ENCODE peak calls at places on chromosomes 5 and 9, in four cellular contexts. X is WTC11, B is K562, M is HepG2. K is an unnamed sample.

GRCh38 chr5:72290356-72291133 is 29.5 kb downstream of the MRPS27 start:
- DNase-seq in X (no peak), B (no peak), M (no peak), K (no peak)

GRCh38 chr5:72252008-72252407 is 68.0 kb downstream of the MRPS27 start:
- DNase-seq in X (no peak), B (no peak), M (no peak), K (no peak)

GRCh38 chr9:33170464-33171156 is 3.5 kb upstream of the B4GALT1 start:
- DNase-seq in X (peak), B (no peak), M (no peak), K (peak)

GRCh38 chr9:33404782-33405362 is 2.5 kb upstream of the AQP7 start:
- DNase-seq in X (no peak), B (no peak), M (no peak), K (no peak)

GRCh38 chr5:14112998-14113652 is 30.0 kb upstream of the TRIO start:
- DNase-seq in X (no peak), B (no peak), M (peak), K (no peak)

GRCh38 chr5:9920696-9921095 is 290.5 kb upstream of the TAS2R1 start:
- DNase-seq in X (no peak), B (no peak), M (no peak), K (no peak)

GRCh38 chr9:116096853-116097252 is 56.7 kb upstream of the PAPPA start:
- DNase-seq in X (peak), B (no peak), M (no peak), K (no peak)

GRCh38 chr5:150674376-150674821 is 13.3 kb downstream of the MYOZ3 start:
- DNase-seq in X (no peak), B (no peak), M (no peak), K (no peak)

GRCh38 chr5:39717186-39717897 is 292.6 kb upstream of the DAB2 start:
- DNase-seq in X (no peak), B (no peak), M (no peak), K (no peak)

GRCh38 chr5:130885027-130885426 is 280.0 kb downstream of the HINT1 start:
- DNase-seq in X (no peak), B (no peak), M (peak), K (no peak)

GRCh38 chr9:106801816-106802215 is 61.1 kb upstream of the ZNF462 start:
- DNase-seq in X (no peak), B (no peak), M (no peak), K (no peak)

GRCh38 chr9:113222482-113222841 is 1.1 kb downstream of the SLC31A1 start:
- DNase-seq in X (no peak), B (peak), M (peak), K (no peak)

GRCh38 chr5:15566306-15566705 is 66.3 kb downstream of the FBXL7 start:
- DNase-seq in X (no peak), B (no peak), M (no peak), K (no peak)

GRCh38 chr9:7656648-7657047 is 142.9 kb downstream of the DMAC1 start:
- DNase-seq in X (no peak), B (no peak), M (peak), K (no peak)

GRCh38 chr9:27429917-27430316 is 94.2 kb upstream of the IFNK start:
- DNase-seq in X (no peak), B (no peak), M (no peak), K (no peak)

GRCh38 chr9:7879551-7880245 is 80.1 kb upstream of the DMAC1 start:
- DNase-seq in X (peak), B (no peak), M (no peak), K (no peak)

GRCh38 chr5:173866249-173867172 is 21.6 kb upstream of the CPEB4 start:
- DNase-seq in X (no peak), B (peak), M (no peak), K (no peak)

GRCh38 chr5:170297589-170298462 is at the start of gene LCP2:
- DNase-seq in X (no peak), B (no peak), M (no peak), K (no peak)

GRCh38 chr5:111968459-111968858 is 211.5 kb upstream of the NREP start:
- DNase-seq in X (no peak), B (no peak), M (no peak), K (no peak)

GRCh38 chr9:6896562-6896961 is 138.8 kb downstream of the KDM4C start:
- DNase-seq in X (no peak), B (peak), M (peak), K (no peak)

DNA sequence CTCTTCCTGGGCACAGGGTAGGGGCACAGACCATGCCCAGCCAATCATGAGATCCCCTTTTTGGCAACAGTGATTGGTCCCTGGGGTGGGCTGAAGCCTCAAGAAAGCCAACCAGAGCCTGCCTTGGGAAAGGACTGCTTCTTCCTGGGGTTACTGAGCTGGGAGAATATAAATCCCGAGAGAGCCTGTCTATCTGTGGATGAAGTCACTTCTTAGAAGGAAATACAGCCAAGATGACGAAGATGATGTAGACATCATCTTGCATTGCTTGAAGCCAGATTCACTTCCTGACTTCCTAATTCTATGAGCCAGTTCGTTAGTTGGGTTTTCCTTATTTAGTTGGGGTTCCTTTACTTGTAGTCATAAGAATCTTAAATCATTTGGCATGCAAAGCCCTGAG is 50.1 kb upstream of the PWWP2A start:
- DNase-seq in X (no peak), B (peak), M (no peak), K (no peak)
- TF ChIP-seq FOXJ3 in X (no peak), B (no peak), M (no peak), K (no peak)

GRCh38 chr9:95876595-95876994 is 1.1 kb downstream of the ERCC6L2 start:
- DNase-seq in X (no peak), B (no peak), M (peak), K (no peak)
- TF ChIP-seq FOXJ3 in X (no peak), B (no peak), M (no peak), K (no peak)

DNA sequence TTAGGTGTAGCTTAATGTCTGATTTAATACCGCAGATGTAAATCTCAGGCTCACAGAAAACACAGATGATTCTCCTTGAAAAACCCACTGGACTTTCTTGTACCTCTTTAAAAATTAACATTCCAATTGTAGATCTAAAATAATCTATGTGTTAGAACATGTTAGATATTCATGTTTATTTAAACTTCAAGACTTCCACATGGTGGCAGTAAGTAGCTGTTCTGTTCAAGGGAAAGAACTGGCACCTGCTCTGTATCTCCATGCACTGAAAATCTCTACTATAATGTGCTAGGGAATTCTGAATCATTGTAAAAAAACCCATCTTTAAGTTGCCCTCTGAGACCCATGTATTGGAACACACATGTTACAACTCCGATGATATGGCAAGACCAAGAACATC is 366.9 kb downstream of the DMRTA1 start:
- DNase-seq in X (no peak), B (no peak), M (peak), K (peak)
- TF ChIP-seq FOXJ3 in X (no peak), B (no peak), M (no peak), K (no peak)

GRCh38 chr9:101478444-101478843 is 42.9 kb upstream of the ALDOB start:
- DNase-seq in X (no peak), B (no peak), M (no peak), K (no peak)
- TF ChIP-seq FOXJ3 in X (no peak), B (no peak), M (no peak), K (no peak)

GRCh38 chr5:106094128-106094726 is 1576.5 kb downstream of the EFNA5 start:
- DNase-seq in X (no peak), B (no peak), M (no peak), K (peak)
- TF ChIP-seq FOXJ3 in X (no peak), B (no peak), M (no peak), K (peak)

DNA sequence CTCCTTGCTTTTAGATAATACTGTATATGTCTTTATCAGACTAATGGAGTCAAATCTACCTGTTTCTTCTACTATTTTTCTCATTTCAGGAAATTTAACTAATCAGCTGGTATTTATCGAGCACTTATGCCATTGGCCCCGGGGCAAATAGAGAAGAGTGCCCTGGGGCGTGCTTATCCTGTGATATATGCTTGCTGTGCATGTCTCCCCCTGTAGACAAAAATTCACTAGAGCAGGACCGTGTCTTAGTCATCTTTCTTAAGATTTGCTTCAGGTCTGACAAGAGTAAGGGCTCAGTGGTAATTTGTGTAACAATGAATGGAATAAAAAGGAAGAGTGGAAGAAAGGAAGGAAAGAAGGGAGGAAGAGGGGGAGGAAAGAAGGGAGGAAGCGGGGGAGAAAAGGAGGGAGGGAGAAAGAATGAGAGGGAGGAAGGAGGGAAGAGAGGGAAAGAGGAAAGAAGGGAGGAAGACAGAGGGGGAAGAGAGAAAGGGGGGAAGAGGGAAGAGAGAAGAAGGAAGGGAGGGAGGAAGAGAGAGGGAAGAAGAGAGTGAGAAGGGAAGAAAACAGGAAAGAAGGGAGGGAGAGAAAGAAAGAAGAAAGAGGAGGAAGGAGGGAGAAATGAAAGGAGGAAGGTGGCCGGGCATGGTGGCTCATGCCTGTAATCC is 295.7 kb upstream of the PANK3 start:
- DNase-seq in X (no peak), B (peak), M (no peak), K (no peak)
- TF ChIP-seq FOXJ3 in X (no peak), B (no peak), M (no peak), K (no peak)

GRCh38 chr5:98308231-98308630 is 465.2 kb upstream of the RGMB start:
- DNase-seq in X (no peak), B (no peak), M (no peak), K (no peak)
- TF ChIP-seq FOXJ3 in X (no peak), B (no peak), M (no peak), K (no peak)

DNA sequence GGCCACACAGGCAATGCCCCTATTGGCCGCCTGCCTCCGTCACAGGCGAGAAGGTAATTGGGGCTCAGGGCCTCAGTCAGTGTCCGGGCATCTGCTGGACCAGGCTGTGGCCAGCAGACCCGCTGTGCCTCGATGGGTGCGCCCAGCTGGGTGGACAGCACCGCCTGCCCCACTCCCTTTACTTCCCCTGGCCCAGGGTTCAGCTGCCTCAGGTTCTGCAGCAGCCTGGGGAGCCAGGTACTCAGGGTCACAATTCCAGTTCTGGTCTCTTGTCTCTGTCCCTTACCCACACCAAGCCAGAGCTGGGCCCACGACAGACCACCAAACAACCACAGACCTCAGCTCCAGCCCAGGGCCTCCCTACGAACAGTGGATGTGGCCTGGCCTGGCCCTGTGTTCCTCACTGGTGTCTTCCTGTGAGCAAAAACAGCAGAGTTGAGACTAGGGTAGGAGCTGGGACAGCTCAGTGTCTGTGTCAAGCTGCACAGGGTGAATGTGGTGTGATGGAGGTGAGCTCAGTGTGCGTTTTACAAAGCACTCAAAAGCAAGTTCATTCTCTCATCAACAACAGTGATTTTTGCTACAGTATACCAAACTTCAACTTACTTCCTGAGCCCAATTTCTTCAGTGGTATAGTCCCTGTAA is 33.4 kb upstream of the SUSD3 start:
- DNase-seq in X (no peak), B (no peak), M (no peak), K (no peak)
- TF ChIP-seq FOXJ3 in X (no peak), B (no peak), M (no peak), K (no peak)

DNA sequence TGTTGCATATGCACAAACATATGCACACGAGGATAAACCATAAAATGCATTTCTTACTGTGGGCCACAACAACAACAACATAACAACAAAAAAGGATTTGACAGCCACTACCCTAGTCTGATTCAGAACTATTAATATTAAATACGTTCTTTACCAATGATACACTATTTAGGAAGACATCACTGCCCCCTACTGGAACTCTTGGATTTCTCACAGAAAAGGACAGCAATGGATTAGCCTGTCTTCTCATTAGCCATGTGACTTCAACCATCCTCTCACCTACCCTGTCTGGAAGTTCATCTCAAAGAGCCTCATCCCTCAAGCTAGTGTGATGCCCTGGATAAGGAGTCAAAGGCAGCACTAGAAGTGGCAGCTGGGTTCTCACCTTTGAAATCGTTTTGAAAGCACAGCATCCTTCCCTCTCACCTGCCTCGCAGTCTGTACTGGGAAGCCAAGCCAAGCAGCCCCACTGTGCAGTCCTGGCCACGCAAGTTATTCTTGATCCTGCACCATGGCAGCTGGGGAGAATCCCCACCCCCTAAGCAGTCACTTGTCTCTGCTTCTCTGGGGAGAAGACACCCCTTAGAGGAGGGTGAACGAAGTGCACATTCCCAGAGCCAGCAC is 64.6 kb downstream of the SH3TC2 start:
- DNase-seq in X (no peak), B (peak), M (peak), K (peak)
- TF ChIP-seq FOXJ3 in X (no peak), B (no peak), M (no peak), K (no peak)